ENCODE peak calls at places on chromosomes 1 and 21, in ten cellular contexts. R, Z, T, H, V, K, B, W, Y and N are unnamed samples.

GRCh38 chr1:54652172-54652571 is 10.6 kb downstream of the MROH7 start:
- DNase-seq in T (no peak), Z (no peak), W (no peak), Y (no peak), H (no peak), B (no peak), K (no peak), R (no peak), V (no peak), N (no peak)

GRCh38 chr1:154334647-154335350 is 9.5 kb downstream of the ATP8B2 start:
- DNase-seq in T (peak), Z (peak), R (peak), Y (peak), B (peak), W (peak), H (peak), V (peak), K (peak), N (no peak)

GRCh38 chr1:75136921-75137641 is 2.9 kb downstream of the LHX8 start:
- DNase-seq in K (no peak), H (no peak), B (peak), V (no peak), Z (no peak), T (no peak), R (no peak), Y (no peak), W (no peak), N (no peak)

GRCh38 chr1:1559066-1559465 is 15.6 kb downstream of the SSU72 start:
- DNase-seq in Z (no peak), V (no peak), R (no peak), K (no peak), H (no peak), Y (no peak), W (no peak), T (no peak), B (no peak), N (no peak)

GRCh38 chr21:36910581-36911307 is 55.7 kb downstream of the HLCS start:
- DNase-seq in H (no peak), W (no peak), Y (no peak), K (no peak), R (no peak), B (peak), Z (no peak), V (no peak), T (no peak), N (no peak)

GRCh38 chr1:112817555-112818373 is 102.6 kb upstream of the PPM1J start:
- DNase-seq in H (no peak), R (no peak), B (no peak), Y (no peak), T (no peak), V (peak), W (no peak), K (no peak), Z (no peak), N (no peak)

GRCh38 chr1:184888505-184888904 is 85.8 kb downstream of the NIBAN1 start:
- DNase-seq in Y (peak), R (no peak), Z (no peak), K (no peak), H (no peak), V (no peak), B (no peak), W (no peak), T (no peak), N (no peak)

GRCh38 chr1:94068831-94069648 is 51.9 kb downstream of the ABCA4 start:
- DNase-seq in T (no peak), B (no peak), Y (no peak), Z (no peak), W (no peak), V (peak), H (no peak), K (no peak), R (no peak), N (no peak)

GRCh38 chr1:10677508-10678364 is 118.7 kb downstream of the CASZ1 start:
- DNase-seq in B (no peak), Y (no peak), R (no peak), H (no peak), W (no peak), Z (peak), T (peak), V (peak), K (no peak), N (no peak)

GRCh38 chr21:31161157-31161556 is 122.9 kb upstream of the KRTAP19-8 start:
- DNase-seq in K (no peak), Z (no peak), Y (no peak), H (no peak), T (no peak), R (no peak), V (no peak), W (no peak), B (no peak), N (peak)

GRCh38 chr1:167150434-167150833 is 56.6 kb downstream of the STYXL2 start:
- DNase-seq in T (no peak), Y (no peak), V (no peak), B (no peak), K (no peak), Z (no peak), W (no peak), H (no peak), R (no peak), N (no peak)

GRCh38 chr1:195064358-195064757 is 1543.9 kb downstream of the KCNT2 start:
- DNase-seq in Z (no peak), V (no peak), H (no peak), W (no peak), K (no peak), Y (no peak), B (no peak), R (no peak), T (no peak), N (no peak)

GRCh38 chr1:44316231-44316759 is 38.8 kb downstream of the ERI3 start:
- DNase-seq in Z (no peak), K (no peak), R (no peak), B (no peak), T (no peak), H (no peak), W (no peak), V (no peak), Y (no peak), N (no peak)

GRCh38 chr1:177858222-177858894 is 111.5 kb downstream of the SEC16B start:
- DNase-seq in H (no peak), R (no peak), Z (peak), Y (no peak), W (no peak), K (no peak), V (no peak), T (no peak), B (no peak), N (no peak)

GRCh38 chr1:236518343-236518742 is 5.4 kb upstream of the LGALS8 start:
- DNase-seq in R (no peak), V (no peak), Z (no peak), T (no peak), K (no peak), H (no peak), Y (no peak), W (no peak), B (no peak), N (no peak)

GRCh38 chr1:8020032-8020431 is 6.1 kb downstream of the ERRFI1 start:
- DNase-seq in B (no peak), H (no peak), K (no peak), Y (peak), W (no peak), T (peak), R (no peak), V (no peak), Z (no peak), N (no peak)

GRCh38 chr21:42039911-42040351 is 29.8 kb upstream of the ZBTB21 start:
- DNase-seq in T (no peak), Y (no peak), H (no peak), R (no peak), Z (peak), W (no peak), B (no peak), V (no peak), K (no peak), N (no peak)

GRCh38 chr1:67863637-67864036 is 30.4 kb upstream of the GNG12 start:
- DNase-seq in T (no peak), V (no peak), H (no peak), R (no peak), W (no peak), B (no peak), Z (no peak), K (no peak), Y (no peak), N (no peak)

GRCh38 chr1:220315070-220315839 is 43.0 kb upstream of the RAB3GAP2 start:
- DNase-seq in W (no peak), Z (no peak), H (no peak), R (no peak), T (no peak), B (no peak), V (no peak), K (no peak), Y (no peak), N (no peak)

GRCh38 chr1:175984057-175984812 is 222.9 kb downstream of the COP1 start:
- DNase-seq in Y (no peak), B (no peak), W (no peak), Z (no peak), K (no peak), R (no peak), T (no peak), H (no peak), V (no peak), N (no peak)